ENCODE peak calls at places on chromosome 20, in six cellular contexts. Q, U, W, S, D and Z are unnamed samples.

GRCh38 chr20:49290608-49291191 is 12.8 kb upstream of the ZNFX1 start:
- DNase-seq in Q (no peak), U (no peak), W (no peak), S (no peak), D (no peak), Z (no peak)

GRCh38 chr20:53794529-53795115 is 201.0 kb upstream of the ZNF217 start:
- DNase-seq in Q (no peak), U (no peak), W (peak), S (no peak), D (no peak), Z (no peak)

GRCh38 chr20:9617940-9618339 is 103.5 kb downstream of the LAMP5 start:
- DNase-seq in Q (no peak), U (peak), W (no peak), S (no peak), D (no peak), Z (no peak)

GRCh38 chr20:13941031-13941430 is 49.4 kb downstream of the SEL1L2 start:
- DNase-seq in Q (no peak), U (no peak), W (no peak), S (no peak), D (no peak), Z (no peak)

GRCh38 chr20:43853918-43854317 is 60.7 kb upstream of the TOX2 start:
- DNase-seq in Q (no peak), U (no peak), W (no peak), S (no peak), D (no peak), Z (no peak)

GRCh38 chr20:7879883-7880282 is 60.4 kb downstream of the HAO1 start:
- DNase-seq in Q (no peak), U (no peak), W (no peak), S (no peak), D (no peak), Z (no peak)

GRCh38 chr20:61499859-61500258 is 247.8 kb downstream of the CDH4 start:
- DNase-seq in Q (no peak), U (no peak), W (no peak), S (no peak), D (no peak), Z (no peak)

GRCh38 chr20:18750735-18751134 is 62.8 kb upstream of the SCP2D1 start:
- DNase-seq in Q (no peak), U (no peak), W (no peak), S (no peak), D (no peak), Z (no peak)

GRCh38 chr20:63942250-63943006 is 13.8 kb downstream of the UCKL1 start:
- DNase-seq in Q (no peak), U (no peak), W (no peak), S (peak), D (peak), Z (no peak)